ENCODE peak calls at places on chromosomes 2 and 18, in eight cellular contexts. L is OCI-M1, I is dorsolateral prefrontal cortex, R is activated T-helper 1 cell treated with Interleukin-2 at 50 U/mL for 16 hours, U is substantia nigra, N is colonic mucosa, P is astrocyte of the spinal cord, Y is NCI-H1417 treated with DMSO at 0.1 percent for 48 hours. B is an unnamed sample.

GRCh38 chr2:187003038-187003543 is 154.1 kb upstream of the ZSWIM2 start:
- DNase-seq in Y (no peak), U (no peak), P (no peak), L (no peak), I (no peak), R (no peak), N (no peak), B (no peak)

GRCh38 chr2:88235987-88236386 is 65.8 kb downstream of the THNSL2 start:
- DNase-seq in N (no peak), I (no peak), R (no peak), Y (no peak), P (no peak), L (no peak), U (no peak), B (no peak)

GRCh38 chr2:44362207-44363015 is 664 bp downstream of the CAMKMT start:
- DNase-seq in P (peak; percentile 54), U (peak; percentile 14), I (peak; percentile 52), R (peak; percentile 7), Y (no peak), N (peak; percentile 52), L (peak; percentile 80), B (peak; percentile 50)

GRCh38 chr18:1147616-1148184 is 243.0 kb downstream of the ADCYAP1 start:
- DNase-seq in U (no peak), R (no peak), P (no peak), N (no peak), I (no peak), L (no peak), Y (no peak), B (no peak)

GRCh38 chr18:60020107-60020925 is 120.5 kb downstream of the PMAIP1 start:
- DNase-seq in L (no peak), P (peak; percentile 51), U (no peak), N (no peak), Y (no peak), R (no peak), I (no peak), B (no peak)

GRCh38 chr2:217247511-217247910 is 387.6 kb upstream of the TNP1 start:
- DNase-seq in L (peak; percentile 93), I (no peak), R (no peak), P (no peak), Y (no peak), U (no peak), N (no peak), B (no peak)

GRCh38 chr18:77304263-77304662 is 54.6 kb downstream of the GALR1 start:
- DNase-seq in I (no peak), N (no peak), R (no peak), U (no peak), Y (no peak), L (no peak), P (no peak), B (no peak)

GRCh38 chr18:11791131-11791530 is 60.1 kb upstream of the CHMP1B start:
- DNase-seq in R (no peak), N (no peak), I (no peak), L (no peak), U (no peak), Y (no peak), P (no peak), B (no peak)

GRCh38 chr18:32610116-32610630 is 139.5 kb upstream of the GAREM1 start:
- DNase-seq in R (no peak), N (no peak), I (no peak), P (no peak), L (no peak), Y (no peak), U (no peak), B (no peak)

GRCh38 chr2:17223171-17223570 is 295.1 kb downstream of the RAD51AP2 start:
- DNase-seq in P (no peak), N (no peak), I (no peak), L (no peak), R (no peak), U (no peak), Y (no peak), B (no peak)

GRCh38 chr18:42338683-42339082 is 383.6 kb downstream of the PIK3C3 start:
- DNase-seq in L (no peak), Y (no peak), I (no peak), P (no peak), N (no peak), R (no peak), U (no peak), B (no peak)

GRCh38 chr2:10006248-10007147 is 36.9 kb upstream of the KLF11 start:
- DNase-seq in Y (peak; percentile 49), L (no peak), N (no peak), R (no peak), U (no peak), I (no peak), P (no peak), B (no peak)

GRCh38 chr2:63047193-63047533 is 3.5 kb upstream of the OTX1 start:
- DNase-seq in P (no peak), Y (no peak), L (no peak), N (no peak), R (no peak), U (no peak), I (no peak), B (no peak)

GRCh38 chr18:54749291-54749690 is 79.0 kb upstream of the RAB27B start:
- DNase-seq in U (no peak), L (no peak), P (no peak), Y (no peak), I (no peak), N (no peak), R (no peak), B (no peak)

GRCh38 chr2:149166958-149167810 is 128.7 kb downstream of the LYPD6B start:
- DNase-seq in I (no peak), Y (no peak), L (no peak), N (no peak), R (no peak), P (no peak), U (no peak), B (peak; percentile 53)

GRCh38 chr18:3794537-3795348 is 344.8 kb downstream of the TGIF1 start:
- DNase-seq in P (peak; percentile 96), N (no peak), L (peak; percentile 82), I (no peak), R (no peak), U (no peak), Y (no peak), B (no peak)

GRCh38 chr2:196252408-196253114 is 81.2 kb upstream of the STK17B start:
- DNase-seq in U (no peak), L (no peak), N (no peak), I (no peak), P (no peak), R (no peak), Y (no peak), B (no peak)

GRCh38 chr2:109689182-109689935 is 75.2 kb downstream of the SOWAHC start:
- DNase-seq in U (no peak), I (no peak), N (no peak), R (no peak), L (no peak), Y (no peak), P (no peak), B (no peak)

B was measured in activated CD4-positive, alpha-beta memory T cell treated with anti-CD3 and anti-CD28 coated beads, Interleukin-2, amount 10 ng/mL, durations not matched to agents 7 days and 5 days.